ENCODE peak calls at places on chromosomes 16 and 17, in ten cellular contexts. C is lower leg skin, D is transverse colon, T is GM12891, V is ovary, A is endothelial cell of umbilical vein, W is K562, J is heart left ventricle, S is GM12878, U is esophagus squamous epithelium. P is an unnamed sample.

GRCh38 chr17:42428141-42428944 is 5.3 kb upstream of the CAVIN1 start:
- DNase-seq in V (no peak), D (peak; percentile 57), S (no peak), A (peak; percentile 85), W (no peak), J (peak; percentile 53), U (no peak), T (no peak), C (peak; percentile 73), P (peak; percentile 63)

GRCh38 chr17:57916925-57917858 is 38.0 kb downstream of the CUEDC1 start:
- DNase-seq in W (no peak), U (no peak), D (no peak), V (no peak), C (no peak), J (peak; percentile 81), T (no peak), S (no peak), A (no peak), P (peak; percentile 33)

GRCh38 chr16:51651061-51651466 is 500.0 kb upstream of the SALL1 start:
- DNase-seq in W (no peak), T (no peak), V (peak; percentile 11), S (no peak), U (no peak), J (no peak), A (no peak), D (no peak), C (no peak), P (no peak)

GRCh38 chr16:4075534-4075933 is 40.7 kb downstream of the ADCY9 start:
- DNase-seq in U (no peak), T (no peak), J (no peak), W (no peak), C (no peak), A (no peak), D (no peak), S (no peak), V (no peak), P (no peak)

GRCh38 chr17:45813051-45813731 is 29.1 kb downstream of the CRHR1 start:
- DNase-seq in V (no peak), C (no peak), T (no peak), W (peak; percentile 54), S (no peak), U (no peak), A (no peak), D (no peak), J (no peak), P (no peak)

GRCh38 chr16:66508261-66508913 is 41.5 kb downstream of the TK2 start:
- DNase-seq in S (no peak), C (no peak), A (peak; percentile 87), W (no peak), D (no peak), T (no peak), U (no peak), J (no peak), V (no peak), P (no peak)

GRCh38 chr16:88317619-88317977 is 65.2 kb upstream of the ZNF469 start:
- DNase-seq in A (no peak), V (no peak), T (no peak), U (no peak), J (no peak), D (no peak), C (peak; percentile 30), W (no peak), S (no peak), P (no peak)

GRCh38 chr17:58325289-58325726 is 3.3 kb downstream of the TSPOAP1 start:
- DNase-seq in W (no peak), U (no peak), A (no peak), V (no peak), S (no peak), D (no peak), T (no peak), J (peak; percentile 19), C (no peak), P (no peak)

GRCh38 chr17:78176548-78177025 is 8.2 kb downstream of the SYNGR2 start:
- DNase-seq in J (peak; percentile 85), D (peak; percentile 83), U (no peak), A (peak; percentile 52), C (peak; percentile 74), S (no peak), T (peak; percentile 69), V (peak; percentile 58), W (peak; percentile 78), P (peak; percentile 76)
- TF ChIP-seq POLR2A in J (no peak), D (no peak), U (no peak), A (no peak), C (no peak), S (peak; percentile 75), T (peak; percentile 83), V (no peak), W (peak; percentile 53), P (peak; percentile 27)

GRCh38 chr17:74749262-74750038 is 1.0 kb downstream of the NHERF1 start:
- DNase-seq in A (no peak), J (peak; percentile 57), W (peak; percentile 19), S (no peak), D (peak; percentile 59), C (no peak), U (no peak), V (no peak), T (no peak), P (peak; percentile 59)

GRCh38 chr17:74746922-74747321 is 1.5 kb upstream of the NHERF1 start:
- DNase-seq in J (peak; percentile 58), V (no peak), T (no peak), S (no peak), C (no peak), A (no peak), D (no peak), W (peak; percentile 76), U (no peak), P (peak; percentile 83)

GRCh38 chr17:74748279-74748528 is 224 bp upstream of the NHERF1 start:
- DNase-seq in S (no peak), W (no peak), V (no peak), U (no peak), A (peak; percentile 95), T (no peak), J (no peak), D (no peak), C (no peak), P (no peak)

GRCh38 chr17:74750039-74750326 is 1.6 kb downstream of the NHERF1 start:
- DNase-seq in V (no peak), T (no peak), S (no peak), U (no peak), C (no peak), J (no peak), W (no peak), D (no peak), A (no peak), P (no peak)

DNA sequence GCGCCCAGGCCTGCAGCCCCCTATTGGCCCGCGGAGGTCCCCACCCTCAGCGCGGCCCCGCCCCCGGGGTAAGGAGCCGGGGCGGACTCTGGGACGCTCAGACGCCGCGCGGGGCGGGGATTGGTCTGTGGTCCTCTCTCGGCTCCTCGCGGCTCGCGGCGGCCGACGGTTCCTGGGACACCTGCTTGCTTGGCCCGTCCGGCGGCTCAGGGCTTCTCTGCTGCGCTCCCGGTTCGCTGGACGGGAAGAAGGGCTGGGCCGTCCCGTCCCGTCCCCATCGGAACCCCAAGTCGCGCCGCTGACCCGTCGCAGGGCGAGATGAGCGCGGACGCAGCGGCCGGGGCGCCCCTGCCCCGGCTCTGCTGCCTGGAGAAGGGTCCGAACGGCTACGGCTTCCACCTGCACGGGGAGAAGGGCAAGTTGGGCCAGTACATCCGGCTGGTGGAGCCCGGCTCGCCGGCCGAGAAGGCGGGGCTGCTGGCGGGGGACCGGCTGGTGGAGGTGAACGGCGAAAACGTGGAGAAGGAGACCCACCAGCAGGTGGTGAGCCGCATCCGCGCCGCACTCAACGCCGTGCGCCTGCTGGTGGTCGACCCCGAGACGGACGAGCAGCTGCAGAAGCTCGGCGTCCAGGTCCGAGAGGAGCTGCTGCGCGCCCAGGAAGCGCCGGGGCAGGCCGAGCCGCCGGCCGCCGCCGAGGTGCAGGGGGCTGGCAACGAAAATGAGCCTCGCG is at the start of gene NHERF1:
- DNase-seq in W (peak; percentile 97), J (peak; percentile 97), T (peak; percentile 99), U (peak; percentile 71), V (peak; percentile 91), D (peak; percentile 96), C (peak; percentile 88), S (peak; percentile 60), A (no peak), P (peak; percentile 92)
- TF ChIP-seq POLR2A in W (peak; percentile 89), J (peak; percentile 100), T (peak; percentile 82), U (no peak), V (peak; percentile 92), D (peak; percentile 97), C (no peak), S (peak; percentile 99), A (peak; percentile 92), P (peak; percentile 92)

GRCh38 chr17:44200478-44201155 is 933 bp upstream of the ATXN7L3 start:
- DNase-seq in W (no peak), V (no peak), A (peak; percentile 35), U (no peak), C (no peak), T (no peak), D (peak; percentile 44), J (no peak), S (no peak), P (no peak)

GRCh38 chr17:44197107-44197506 is 2.6 kb downstream of the ATXN7L3 start:
- DNase-seq in C (no peak), S (no peak), A (no peak), W (no peak), T (no peak), J (no peak), D (no peak), V (no peak), U (no peak), P (no peak)

GRCh38 chr17:44198721-44199552 is 747 bp downstream of the ATXN7L3 start:
- DNase-seq in A (peak; percentile 52), V (peak; percentile 61), U (no peak), W (peak; percentile 95), D (peak; percentile 73), T (peak; percentile 84), J (peak; percentile 77), C (no peak), S (no peak), P (peak; percentile 72)

GRCh38 chr17:44199553-44200477 is at the start of gene ATXN7L3:
- DNase-seq in C (peak; percentile 98), S (peak; percentile 87), V (peak; percentile 99), D (peak; percentile 100), A (peak; percentile 98), U (peak; percentile 97), W (peak; percentile 100), J (peak; percentile 100), T (peak; percentile 99), P (peak; percentile 100)

DNA sequence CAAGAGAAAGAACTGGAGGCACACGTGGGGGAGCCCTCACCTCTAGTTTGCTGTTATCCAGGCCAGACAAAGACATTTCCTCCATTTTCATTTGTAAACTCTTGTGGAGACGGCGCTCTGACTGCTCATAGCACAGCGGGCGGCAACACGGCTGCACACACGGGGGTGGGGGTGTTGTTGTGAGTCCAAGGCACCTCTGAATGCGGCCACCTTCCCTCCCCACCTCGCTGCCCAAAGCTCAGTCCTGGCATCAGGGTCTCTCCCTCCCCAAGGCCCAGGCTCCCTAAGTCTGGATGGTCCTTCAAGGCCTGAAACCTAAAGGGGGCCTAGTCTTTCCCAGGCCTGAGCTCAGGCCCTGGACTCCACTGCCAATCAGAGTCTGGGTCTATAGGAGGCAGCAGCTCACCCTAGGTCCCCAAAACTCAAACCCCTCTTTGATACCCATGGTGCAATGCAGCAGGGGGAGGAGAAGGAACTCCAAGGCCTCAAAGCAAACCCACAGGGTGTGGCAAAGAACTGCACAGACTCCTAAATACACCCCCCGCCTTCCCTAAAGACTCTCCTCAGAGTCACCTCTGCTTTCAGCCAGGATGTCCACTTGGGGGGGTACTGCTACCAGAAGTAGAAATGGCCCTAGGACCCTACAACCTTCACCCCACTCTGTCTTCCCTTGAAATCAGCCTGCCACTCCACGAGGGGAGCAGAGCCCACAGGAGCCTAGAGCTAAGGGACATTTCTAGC is 1.5 kb downstream of the ATXN7L3 start:
- DNase-seq in U (no peak), J (no peak), A (peak; percentile 30), C (no peak), D (peak; percentile 49), V (no peak), T (peak; percentile 65), W (peak; percentile 80), S (no peak), P (peak; percentile 74)
- TF ChIP-seq POLR2A in U (no peak), J (no peak), A (no peak), C (no peak), D (peak; percentile 36), V (no peak), T (peak; percentile 24), W (peak; percentile 49), S (no peak), P (peak; percentile 64)

GRCh38 chr17:7687072-7687907 is at the start of gene TP53:
- DNase-seq in J (peak; percentile 93), A (peak; percentile 94), V (peak; percentile 88), D (peak; percentile 92), S (peak; percentile 82), T (peak; percentile 59), C (peak; percentile 93), W (peak; percentile 81), U (peak; percentile 46), P (peak; percentile 96)
- TF ChIP-seq POLR2A in J (peak; percentile 51), A (peak; percentile 94), V (peak; percentile 80), D (peak; percentile 87), S (peak; percentile 100), T (peak; percentile 99), C (no peak), W (peak; percentile 93), U (no peak), P (peak; percentile 90)